ENCODE peak calls at places on chromosome 1, in nine cellular contexts. I is right lobe of liver, E is stomach, X is GM12891, G is adrenal gland, U is heart left ventricle, J is erythroblast, D is thyroid gland, A is NB4. T is an unnamed sample.

GRCh38 chr1:70706381-70707173 is 295.5 kb downstream of the CTH start:
- DNase-seq in I (no peak), E (no peak), X (no peak), G (no peak), U (no peak), J (no peak), D (peak), A (no peak), T (no peak)

GRCh38 chr1:215052656-215053055 is 29.9 kb upstream of the KCNK2 start:
- DNase-seq in I (no peak), E (no peak), X (no peak), G (no peak), U (no peak), J (no peak), D (no peak), A (no peak), T (no peak)

GRCh38 chr1:2969011-2969869 is 52.0 kb upstream of the ACTRT2 start:
- DNase-seq in I (peak), E (no peak), X (no peak), G (no peak), U (no peak), J (no peak), D (no peak), A (no peak), T (no peak)

GRCh38 chr1:5994713-5995621 is 2.7 kb upstream of the NPHP4 start:
- DNase-seq in I (no peak), E (no peak), X (no peak), G (no peak), U (no peak), J (no peak), D (no peak), A (no peak), T (no peak)

GRCh38 chr1:66497910-66498309 is 36.0 kb upstream of the SGIP1 start:
- DNase-seq in I (no peak), E (no peak), X (no peak), G (no peak), U (no peak), J (no peak), D (no peak), A (no peak), T (no peak)

GRCh38 chr1:53340660-53341520 is 13.0 kb upstream of the LRP8 start:
- DNase-seq in I (no peak), E (peak), X (no peak), G (no peak), U (no peak), J (no peak), D (no peak), A (no peak), T (no peak)

GRCh38 chr1:19695772-19696171 is 31.1 kb downstream of the HTR6 start:
- DNase-seq in I (no peak), E (no peak), X (no peak), G (no peak), U (no peak), J (no peak), D (no peak), A (no peak), T (no peak)

GRCh38 chr1:59520194-59520593 is 223.3 kb downstream of the FGGY start:
- DNase-seq in I (no peak), E (no peak), X (no peak), G (no peak), U (no peak), J (no peak), D (no peak), A (no peak), T (no peak)

GRCh38 chr1:67158401-67158800 is 7.9 kb upstream of the IL23R start:
- DNase-seq in I (no peak), E (no peak), X (no peak), G (no peak), U (no peak), J (no peak), D (no peak), A (no peak), T (no peak)

GRCh38 chr1:154512760-154513159 is 10.5 kb upstream of the SHE start:
- DNase-seq in I (no peak), E (no peak), X (no peak), G (no peak), U (no peak), J (no peak), D (no peak), A (no peak), T (no peak)

GRCh38 chr1:21251773-21252471 is 38.3 kb downstream of the ECE1 start:
- DNase-seq in I (peak), E (peak), X (no peak), G (peak), U (peak), J (no peak), D (peak), A (no peak), T (peak)

GRCh38 chr1:22889213-22889827 is 83.3 kb downstream of the LACTBL1 start:
- DNase-seq in I (no peak), E (no peak), X (no peak), G (peak), U (no peak), J (no peak), D (peak), A (peak), T (no peak)

DNA sequence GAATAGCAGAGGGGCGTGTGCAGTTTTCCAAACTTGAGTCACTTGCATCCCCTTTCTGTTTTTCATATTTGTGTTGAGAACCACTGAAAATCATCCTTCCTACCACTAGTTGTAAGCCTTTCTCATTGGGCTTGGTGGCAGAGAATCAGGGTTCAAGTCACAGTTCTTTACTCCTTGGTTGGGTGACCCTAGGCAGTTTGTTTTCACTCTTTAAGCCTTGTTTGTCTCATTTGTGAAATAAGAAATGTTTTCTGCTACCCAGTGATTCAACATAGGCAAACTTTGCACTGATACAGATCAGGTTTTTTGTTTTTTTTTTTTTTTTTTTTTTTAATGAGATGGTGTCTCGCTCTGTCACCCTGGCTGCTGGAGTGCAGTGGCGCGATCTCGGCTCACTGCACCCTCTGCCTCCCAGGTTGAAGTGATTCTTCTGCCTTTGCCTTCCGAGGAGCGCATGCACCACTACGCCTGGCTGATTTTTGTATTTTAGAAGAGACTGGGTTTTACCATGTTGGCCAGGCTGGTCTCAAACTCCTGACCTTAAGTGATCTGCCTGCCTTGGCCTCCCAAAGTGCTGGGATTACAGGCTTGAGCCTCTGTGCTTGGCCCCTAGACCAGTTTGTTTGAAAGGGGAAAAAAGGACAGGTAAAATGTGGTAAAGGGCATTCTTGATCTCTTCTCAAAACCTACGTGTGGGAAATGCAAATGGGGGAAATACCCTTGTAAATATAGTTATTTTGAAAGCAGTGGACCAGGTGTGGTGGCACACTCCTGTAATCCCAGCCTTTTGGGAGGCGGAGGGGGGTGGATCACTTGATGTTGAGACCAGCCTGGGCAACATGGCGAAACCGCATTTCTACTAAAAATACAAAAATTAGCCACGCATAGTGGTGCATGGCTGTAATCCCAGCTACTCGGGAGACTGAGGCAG is 3.2 kb downstream of the CLIC4 start:
- DNase-seq in I (no peak), E (no peak), X (no peak), G (no peak), U (no peak), J (no peak), D (peak), A (no peak), T (no peak)
- TF ChIP-seq POLR2A in I (no peak), E (no peak), X (no peak), G (no peak), U (no peak), J (no peak), D (no peak), A (no peak), T (no peak)

GRCh38 chr1:200486634-200487033 is 76.8 kb upstream of the ZNF281 start:
- DNase-seq in I (no peak), E (no peak), X (no peak), G (no peak), U (no peak), J (no peak), D (no peak), A (no peak), T (no peak)

GRCh38 chr1:200490183-200490582 is 80.3 kb upstream of the ZNF281 start:
- DNase-seq in I (no peak), E (no peak), X (no peak), G (no peak), U (no peak), J (peak), D (no peak), A (no peak), T (no peak)

GRCh38 chr1:200487650-200488049 is 77.8 kb upstream of the ZNF281 start:
- DNase-seq in I (no peak), E (no peak), X (no peak), G (no peak), U (no peak), J (no peak), D (peak), A (peak), T (no peak)

GRCh38 chr1:200491097-200491496 is 81.3 kb upstream of the ZNF281 start:
- DNase-seq in I (no peak), E (no peak), X (no peak), G (no peak), U (no peak), J (no peak), D (no peak), A (no peak), T (no peak)

GRCh38 chr1:200488375-200489165 is 78.7 kb upstream of the ZNF281 start:
- DNase-seq in I (peak), E (peak), X (no peak), G (peak), U (no peak), J (peak), D (peak), A (peak), T (peak)
- TF ChIP-seq POLR2A in I (no peak), E (no peak), X (no peak), G (no peak), U (no peak), J (no peak), D (no peak), A (no peak), T (no peak)

GRCh38 chr1:116377564-116378529 is 4.8 kb downstream of the ATP1A1 start:
- DNase-seq in I (peak), E (no peak), X (no peak), G (peak), U (peak), J (peak), D (peak), A (peak), T (peak)
- TF ChIP-seq POLR2A in I (peak), E (no peak), X (peak), G (no peak), U (no peak), J (no peak), D (no peak), A (no peak), T (no peak)

GRCh38 chr1:33276573-33277298 is 20.4 kb downstream of the ZNF362 start:
- DNase-seq in I (peak), E (no peak), X (no peak), G (no peak), U (no peak), J (no peak), D (no peak), A (no peak), T (no peak)

GRCh38 chr1:33274446-33274845 is 18.2 kb downstream of the ZNF362 start:
- DNase-seq in I (peak), E (no peak), X (no peak), G (no peak), U (no peak), J (no peak), D (no peak), A (no peak), T (no peak)

GRCh38 chr1:33277488-33278084 is 21.3 kb downstream of the ZNF362 start:
- DNase-seq in I (peak), E (no peak), X (no peak), G (no peak), U (peak), J (no peak), D (no peak), A (no peak), T (no peak)

GRCh38 chr1:33275200-33275599 is 18.9 kb downstream of the ZNF362 start:
- DNase-seq in I (peak), E (no peak), X (no peak), G (no peak), U (no peak), J (peak), D (no peak), A (no peak), T (no peak)

GRCh38 chr1:33275706-33276572 is 19.6 kb downstream of the ZNF362 start:
- DNase-seq in I (peak), E (no peak), X (no peak), G (no peak), U (no peak), J (no peak), D (no peak), A (no peak), T (no peak)
- TF ChIP-seq POLR2A in I (no peak), E (no peak), X (no peak), G (no peak), U (no peak), J (no peak), D (no peak), A (no peak), T (no peak)

T was measured in H54.